ENCODE peak calls at places on chromosomes 16 and 17, in six cellular contexts. One of them, this sample, is unnamed.

GRCh38 chr16:88769617-88770458 is 15.2 kb downstream of the PIEZO1 start:
- DNase-seq in stimulated activated CD4-positive, alpha-beta T cell treated with anti-CD3 and anti-CD28 coated beads, Interleukin-4, amount 100 ng/mL, for 48 hours: no peak
- DNase-seq in NCI-H1417: peak
- DNase-seq in MM.1S: no peak
- DNase-seq in Calu3: no peak
- DNase-seq in transverse colon: peak
- DNase-seq in this sample: peak

GRCh38 chr16:4159726-4160125 is 43.5 kb upstream of the ADCY9 start:
- DNase-seq in stimulated activated CD4-positive, alpha-beta T cell treated with anti-CD3 and anti-CD28 coated beads, Interleukin-4, amount 100 ng/mL, for 48 hours: no peak
- DNase-seq in Calu3: no peak
- DNase-seq in transverse colon: no peak
- DNase-seq in MM.1S: no peak
- DNase-seq in NCI-H1417: no peak
- DNase-seq in this sample: no peak

GRCh38 chr17:73841431-73842060 is 197.3 kb upstream of the SDK2 start:
- DNase-seq in stimulated activated CD4-positive, alpha-beta T cell treated with anti-CD3 and anti-CD28 coated beads, Interleukin-4, amount 100 ng/mL, for 48 hours: no peak
- DNase-seq in Calu3: peak
- DNase-seq in NCI-H1417: peak
- DNase-seq in MM.1S: no peak
- DNase-seq in transverse colon: peak
- DNase-seq in this sample: peak

GRCh38 chr16:2968368-2968737 is 795 bp upstream of the PAQR4 start:
- DNase-seq in stimulated activated CD4-positive, alpha-beta T cell treated with anti-CD3 and anti-CD28 coated beads, Interleukin-4, amount 100 ng/mL, for 48 hours: no peak
- DNase-seq in MM.1S: no peak
- DNase-seq in Calu3: no peak
- DNase-seq in NCI-H1417: no peak
- DNase-seq in transverse colon: peak
- DNase-seq in this sample: peak

GRCh38 chr16:69187387-69187890 is 475 bp downstream of the SNTB2 start:
- DNase-seq in stimulated activated CD4-positive, alpha-beta T cell treated with anti-CD3 and anti-CD28 coated beads, Interleukin-4, amount 100 ng/mL, for 48 hours: peak
- DNase-seq in MM.1S: peak
- DNase-seq in Calu3: peak
- DNase-seq in transverse colon: peak
- DNase-seq in NCI-H1417: peak
- DNase-seq in this sample: no peak

GRCh38 chr16:67537636-67538591 is 9.3 kb downstream of the RIPOR1 start:
- DNase-seq in MM.1S: peak
- DNase-seq in NCI-H1417: peak
- DNase-seq in stimulated activated CD4-positive, alpha-beta T cell treated with anti-CD3 and anti-CD28 coated beads, Interleukin-4, amount 100 ng/mL, for 48 hours: no peak
- DNase-seq in transverse colon: peak
- DNase-seq in Calu3: peak
- DNase-seq in this sample: no peak

GRCh38 chr16:50861451-50861850 is 119.6 kb downstream of the CYLD start:
- DNase-seq in transverse colon: no peak
- DNase-seq in stimulated activated CD4-positive, alpha-beta T cell treated with anti-CD3 and anti-CD28 coated beads, Interleukin-4, amount 100 ng/mL, for 48 hours: no peak
- DNase-seq in MM.1S: no peak
- DNase-seq in NCI-H1417: no peak
- DNase-seq in Calu3: no peak
- DNase-seq in this sample: no peak

GRCh38 chr16:70715860-70716357 is 30.1 kb upstream of the MTSS2 start:
- DNase-seq in NCI-H1417: no peak
- DNase-seq in transverse colon: no peak
- DNase-seq in Calu3: no peak
- DNase-seq in MM.1S: no peak
- DNase-seq in stimulated activated CD4-positive, alpha-beta T cell treated with anti-CD3 and anti-CD28 coated beads, Interleukin-4, amount 100 ng/mL, for 48 hours: no peak
- DNase-seq in this sample: no peak

GRCh38 chr17:77153487-77153886 is 12.7 kb downstream of the SEC14L1 start:
- DNase-seq in Calu3: no peak
- DNase-seq in stimulated activated CD4-positive, alpha-beta T cell treated with anti-CD3 and anti-CD28 coated beads, Interleukin-4, amount 100 ng/mL, for 48 hours: no peak
- DNase-seq in transverse colon: no peak
- DNase-seq in NCI-H1417: no peak
- DNase-seq in MM.1S: no peak
- DNase-seq in this sample: no peak

GRCh38 chr17:7191571-7192270 is 12.6 kb upstream of the ASGR1 start:
- DNase-seq in NCI-H1417: no peak
- DNase-seq in stimulated activated CD4-positive, alpha-beta T cell treated with anti-CD3 and anti-CD28 coated beads, Interleukin-4, amount 100 ng/mL, for 48 hours: no peak
- DNase-seq in transverse colon: no peak
- DNase-seq in Calu3: peak
- DNase-seq in MM.1S: peak
- DNase-seq in this sample: no peak

GRCh38 chr17:57242148-57242547 is 14.2 kb upstream of the MSI2 start:
- DNase-seq in NCI-H1417: peak
- DNase-seq in MM.1S: no peak
- DNase-seq in transverse colon: no peak
- DNase-seq in Calu3: no peak
- DNase-seq in stimulated activated CD4-positive, alpha-beta T cell treated with anti-CD3 and anti-CD28 coated beads, Interleukin-4, amount 100 ng/mL, for 48 hours: no peak
- DNase-seq in this sample: peak

GRCh38 chr17:48064638-48065037 is 16.5 kb downstream of the NFE2L1 start:
- DNase-seq in transverse colon: no peak
- DNase-seq in stimulated activated CD4-positive, alpha-beta T cell treated with anti-CD3 and anti-CD28 coated beads, Interleukin-4, amount 100 ng/mL, for 48 hours: no peak
- DNase-seq in NCI-H1417: no peak
- DNase-seq in MM.1S: no peak
- DNase-seq in Calu3: no peak
- DNase-seq in this sample: no peak

GRCh38 chr17:20214807-20215206 is 205.6 kb downstream of the SPECC1 start:
- DNase-seq in NCI-H1417: no peak
- DNase-seq in transverse colon: no peak
- DNase-seq in stimulated activated CD4-positive, alpha-beta T cell treated with anti-CD3 and anti-CD28 coated beads, Interleukin-4, amount 100 ng/mL, for 48 hours: no peak
- DNase-seq in Calu3: no peak
- DNase-seq in MM.1S: no peak
- DNase-seq in this sample: no peak

GRCh38 chr16:86635926-86636325 is 57.6 kb downstream of the FOXL1 start:
- DNase-seq in MM.1S: no peak
- DNase-seq in Calu3: no peak
- DNase-seq in transverse colon: no peak
- DNase-seq in stimulated activated CD4-positive, alpha-beta T cell treated with anti-CD3 and anti-CD28 coated beads, Interleukin-4, amount 100 ng/mL, for 48 hours: no peak
- DNase-seq in NCI-H1417: no peak
- DNase-seq in this sample: no peak

GRCh38 chr16:85650864-85651811 is 37.6 kb downstream of the GINS2 start:
- DNase-seq in transverse colon: no peak
- DNase-seq in stimulated activated CD4-positive, alpha-beta T cell treated with anti-CD3 and anti-CD28 coated beads, Interleukin-4, amount 100 ng/mL, for 48 hours: no peak
- DNase-seq in NCI-H1417: peak
- DNase-seq in MM.1S: no peak
- DNase-seq in Calu3: no peak
- DNase-seq in this sample: peak

GRCh38 chr17:40251576-40251975 is 32.5 kb downstream of the WIPF2 start:
- DNase-seq in transverse colon: peak
- DNase-seq in NCI-H1417: no peak
- DNase-seq in Calu3: no peak
- DNase-seq in MM.1S: no peak
- DNase-seq in stimulated activated CD4-positive, alpha-beta T cell treated with anti-CD3 and anti-CD28 coated beads, Interleukin-4, amount 100 ng/mL, for 48 hours: no peak
- DNase-seq in this sample: no peak

GRCh38 chr17:27535178-27535928 is 79.1 kb downstream of the KSR1 start:
- DNase-seq in transverse colon: peak
- DNase-seq in stimulated activated CD4-positive, alpha-beta T cell treated with anti-CD3 and anti-CD28 coated beads, Interleukin-4, amount 100 ng/mL, for 48 hours: no peak
- DNase-seq in Calu3: no peak
- DNase-seq in NCI-H1417: no peak
- DNase-seq in MM.1S: no peak
- DNase-seq in this sample: no peak

GRCh38 chr16:88703486-88704309 is 2.5 kb downstream of the RNF166 start:
- DNase-seq in Calu3: no peak
- DNase-seq in NCI-H1417: no peak
- DNase-seq in transverse colon: peak
- DNase-seq in stimulated activated CD4-positive, alpha-beta T cell treated with anti-CD3 and anti-CD28 coated beads, Interleukin-4, amount 100 ng/mL, for 48 hours: peak
- DNase-seq in MM.1S: no peak
- DNase-seq in this sample: no peak

GRCh38 chr16:79605999-79606398 is 5.5 kb upstream of the MAF start:
- DNase-seq in NCI-H1417: no peak
- DNase-seq in stimulated activated CD4-positive, alpha-beta T cell treated with anti-CD3 and anti-CD28 coated beads, Interleukin-4, amount 100 ng/mL, for 48 hours: no peak
- DNase-seq in transverse colon: no peak
- DNase-seq in Calu3: no peak
- DNase-seq in MM.1S: peak
- DNase-seq in this sample: no peak

GRCh38 chr17:46986401-46986800 is 7.3 kb upstream of the RPRML start:
- DNase-seq in transverse colon: no peak
- DNase-seq in NCI-H1417: no peak
- DNase-seq in MM.1S: no peak
- DNase-seq in Calu3: no peak
- DNase-seq in stimulated activated CD4-positive, alpha-beta T cell treated with anti-CD3 and anti-CD28 coated beads, Interleukin-4, amount 100 ng/mL, for 48 hours: no peak
- DNase-seq in this sample: no peak

GRCh38 chr17:31479009-31479408 is 87.5 kb downstream of the RAB11FIP4 start:
- DNase-seq in stimulated activated CD4-positive, alpha-beta T cell treated with anti-CD3 and anti-CD28 coated beads, Interleukin-4, amount 100 ng/mL, for 48 hours: no peak
- DNase-seq in NCI-H1417: no peak
- DNase-seq in Calu3: no peak
- DNase-seq in transverse colon: no peak
- DNase-seq in MM.1S: no peak
- DNase-seq in this sample: no peak

GRCh38 chr17:29251184-29251583 is 4.5 kb downstream of the CRYBA1 start:
- DNase-seq in NCI-H1417: no peak
- DNase-seq in Calu3: no peak
- DNase-seq in transverse colon: no peak
- DNase-seq in MM.1S: no peak
- DNase-seq in stimulated activated CD4-positive, alpha-beta T cell treated with anti-CD3 and anti-CD28 coated beads, Interleukin-4, amount 100 ng/mL, for 48 hours: no peak
- DNase-seq in this sample: no peak

GRCh38 chr16:56617212-56618085 is 8.1 kb upstream of the MT1E start:
- DNase-seq in MM.1S: no peak
- DNase-seq in Calu3: no peak
- DNase-seq in transverse colon: peak
- DNase-seq in stimulated activated CD4-positive, alpha-beta T cell treated with anti-CD3 and anti-CD28 coated beads, Interleukin-4, amount 100 ng/mL, for 48 hours: peak
- DNase-seq in NCI-H1417: no peak
- DNase-seq in this sample: peak

GRCh38 chr17:8287651-8288335 is 677 bp upstream of the RANGRF start:
- DNase-seq in transverse colon: no peak
- DNase-seq in NCI-H1417: no peak
- DNase-seq in Calu3: peak
- DNase-seq in MM.1S: no peak
- DNase-seq in stimulated activated CD4-positive, alpha-beta T cell treated with anti-CD3 and anti-CD28 coated beads, Interleukin-4, amount 100 ng/mL, for 48 hours: no peak
- DNase-seq in this sample: no peak

GRCh38 chr17:4899341-4900230 is at the start of gene C17orf107:
- DNase-seq in Calu3: no peak
- DNase-seq in MM.1S: peak
- DNase-seq in stimulated activated CD4-positive, alpha-beta T cell treated with anti-CD3 and anti-CD28 coated beads, Interleukin-4, amount 100 ng/mL, for 48 hours: peak
- DNase-seq in transverse colon: peak
- DNase-seq in NCI-H1417: no peak
- DNase-seq in this sample: no peak

GRCh38 chr16:24764916-24765315 is 35.5 kb downstream of the TNRC6A start:
- DNase-seq in stimulated activated CD4-positive, alpha-beta T cell treated with anti-CD3 and anti-CD28 coated beads, Interleukin-4, amount 100 ng/mL, for 48 hours: no peak
- DNase-seq in MM.1S: no peak
- DNase-seq in transverse colon: no peak
- DNase-seq in Calu3: no peak
- DNase-seq in NCI-H1417: no peak
- DNase-seq in this sample: no peak

GRCh38 chr17:66675991-66676371 is 158.9 kb upstream of the CACNG5 start:
- DNase-seq in MM.1S: no peak
- DNase-seq in stimulated activated CD4-positive, alpha-beta T cell treated with anti-CD3 and anti-CD28 coated beads, Interleukin-4, amount 100 ng/mL, for 48 hours: no peak
- DNase-seq in transverse colon: no peak
- DNase-seq in NCI-H1417: no peak
- DNase-seq in Calu3: peak
- DNase-seq in this sample: no peak